ENCODE peak calls at places on chromosomes 4 and X, in six cellular contexts. G is HCT116, X is K562, M is H1, R is HepG2, A is GM12878. Z is an unnamed sample.

GRCh38 chr4:82984459-82984858 is 26.2 kb downstream of the LIN54 start:
- DNase-seq in M (no peak), G (peak), R (peak), X (peak), A (no peak), Z (no peak)

GRCh38 chr4:112279025-112279881 is 6.5 kb downstream of the TIFA start:
- DNase-seq in A (no peak), G (no peak), M (no peak), X (no peak), R (peak), Z (no peak)

GRCh38 chrX:107826286-107827136 is 845 bp downstream of the MID2 start:
- DNase-seq in G (no peak), M (no peak), R (no peak), X (no peak), A (no peak), Z (no peak)

GRCh38 chr4:133921280-133922195 is 280.1 kb downstream of the PABPC4L start:
- DNase-seq in R (no peak), G (no peak), M (no peak), A (no peak), X (no peak), Z (no peak)

GRCh38 chr4:1856071-1856919 is at the start of gene LETM1:
- DNase-seq in R (peak), A (peak), M (peak), X (peak), G (peak), Z (peak)

GRCh38 chr4:90215286-90215685 is 88.1 kb downstream of the CCSER1 start:
- DNase-seq in G (no peak), A (peak), X (no peak), R (peak), M (no peak), Z (no peak)

GRCh38 chrX:42420431-42420830 is 357.5 kb downstream of the PPP1R2C start:
- DNase-seq in M (no peak), X (no peak), R (no peak), G (no peak), A (no peak), Z (no peak)

GRCh38 chr4:99816611-99817309 is at the start of gene DAPP1:
- DNase-seq in R (no peak), M (no peak), X (no peak), G (no peak), A (peak), Z (no peak)

GRCh38 chr4:7830747-7831146 is 108.9 kb downstream of the AFAP1 start:
- DNase-seq in R (no peak), A (no peak), M (no peak), G (no peak), X (no peak), Z (no peak)

GRCh38 chr4:27412617-27413016 is 552.0 kb downstream of the STIM2 start:
- DNase-seq in G (no peak), X (no peak), M (no peak), R (no peak), A (no peak), Z (no peak)

GRCh38 chrX:134543201-134543797 is 83.3 kb downstream of the HPRT1 start:
- DNase-seq in R (no peak), G (no peak), X (no peak), A (no peak), M (no peak), Z (no peak)

GRCh38 chr4:168220893-168221292 is 97.7 kb downstream of the DDX60 start:
- DNase-seq in R (no peak), M (no peak), X (no peak), A (no peak), G (no peak), Z (no peak)

GRCh38 chr4:56128231-56128630 is 179.5 kb downstream of the CEP135 start:
- DNase-seq in X (no peak), G (no peak), A (no peak), M (no peak), R (no peak), Z (no peak)

GRCh38 chr4:127503111-127503510 is 129.6 kb upstream of the INTU start:
- DNase-seq in A (no peak), M (no peak), R (no peak), G (no peak), X (no peak), Z (peak)

GRCh38 chr4:10083861-10084641 is 32.5 kb downstream of the WDR1 start:
- DNase-seq in M (no peak), A (no peak), X (no peak), G (no peak), R (no peak), Z (no peak)

GRCh38 chr4:24856586-24856985 is 56.3 kb downstream of the CCDC149 start:
- DNase-seq in A (peak), X (no peak), M (no peak), G (no peak), R (no peak), Z (peak)

GRCh38 chr4:53267026-53267425 is 98.8 kb downstream of the SCFD2 start:
- DNase-seq in M (no peak), A (no peak), X (no peak), G (no peak), R (no peak), Z (no peak)

GRCh38 chrX:21926527-21927278 is 13.8 kb upstream of the SMS start:
- DNase-seq in X (peak), G (peak), A (no peak), R (peak), M (no peak), Z (peak)

GRCh38 chr4:68342139-68342538 is 7.8 kb downstream of the YTHDC1 start:
- DNase-seq in A (no peak), R (no peak), X (peak), M (no peak), G (no peak), Z (no peak)

GRCh38 chrX:6432211-6432610 is 102.7 kb downstream of the VCX3A start:
- DNase-seq in G (no peak), R (no peak), A (no peak), M (no peak), X (no peak), Z (no peak)

GRCh38 chrX:129041319-129041718 is 482.0 kb downstream of the SMARCA1 start:
- DNase-seq in G (no peak), A (no peak), R (no peak), X (no peak), M (no peak), Z (no peak)

GRCh38 chrX:104659037-104659744 is 93.2 kb downstream of the IL1RAPL2 start:
- DNase-seq in A (no peak), G (no peak), M (no peak), R (no peak), X (no peak), Z (no peak)

GRCh38 chr4:7649741-7650531 is 215.2 kb upstream of the PSAPL1 start:
- DNase-seq in G (peak), M (no peak), X (peak), A (peak), R (no peak), Z (no peak)

GRCh38 chr4:7160439-7160838 is 31.9 kb upstream of the SORCS2 start:
- DNase-seq in A (no peak), R (no peak), G (no peak), X (no peak), M (no peak), Z (no peak)

GRCh38 chrX:133926099-133926498 is 59.3 kb downstream of the GPC3 start:
- DNase-seq in G (no peak), A (no peak), X (no peak), M (no peak), R (no peak), Z (no peak)

GRCh38 chr4:107258359-107258758 is 222.2 kb upstream of the DKK2 start:
- DNase-seq in A (no peak), M (no peak), G (no peak), X (no peak), R (no peak), Z (no peak)

GRCh38 chrX:88604433-88605221 is 142.4 kb upstream of the CPXCR1 start:
- DNase-seq in X (no peak), A (no peak), G (no peak), M (no peak), R (peak), Z (no peak)

GRCh38 chrX:39633293-39633692 is 464.5 kb downstream of the BCOR start:
- DNase-seq in R (no peak), X (no peak), A (no peak), M (no peak), G (no peak), Z (no peak)

GRCh38 chr4:165016971-165017370 is 14.8 kb upstream of the TRIM60 start:
- DNase-seq in R (peak), M (peak), X (peak), G (peak), A (no peak), Z (peak)

GRCh38 chrX:18714910-18715309 is 7.5 kb downstream of the PPEF1 start:
- DNase-seq in X (no peak), A (no peak), G (peak), R (no peak), M (no peak), Z (no peak)

GRCh38 chr4:6372649-6373525 is 99.5 kb downstream of the PPP2R2C start:
- DNase-seq in M (no peak), X (peak), R (peak), G (peak), A (peak), Z (no peak)

GRCh38 chr4:173424899-173425805 is 26.2 kb upstream of the SCRG1 start:
- DNase-seq in X (no peak), M (no peak), A (no peak), G (no peak), R (no peak), Z (no peak)

GRCh38 chr4:13201241-13201640 is 282.9 kb downstream of the RAB28 start:
- DNase-seq in R (no peak), X (no peak), A (no peak), M (no peak), G (no peak), Z (no peak)

GRCh38 chrX:93580634-93581033 is 92.7 kb downstream of the NAP1L3 start:
- DNase-seq in R (no peak), X (no peak), A (no peak), M (no peak), G (no peak), Z (no peak)

GRCh38 chr4:158793021-158793420 is 24.2 kb downstream of the FNIP2 start:
- DNase-seq in G (no peak), A (no peak), M (no peak), R (no peak), X (no peak), Z (no peak)

GRCh38 chrX:39731735-39732134 is 366.0 kb downstream of the BCOR start:
- DNase-seq in A (no peak), X (no peak), R (no peak), M (no peak), G (no peak), Z (no peak)

GRCh38 chr4:63361628-63362027 is 1047.6 kb downstream of the TECRL start:
- DNase-seq in X (no peak), G (no peak), R (no peak), M (no peak), A (no peak), Z (no peak)

DNA sequence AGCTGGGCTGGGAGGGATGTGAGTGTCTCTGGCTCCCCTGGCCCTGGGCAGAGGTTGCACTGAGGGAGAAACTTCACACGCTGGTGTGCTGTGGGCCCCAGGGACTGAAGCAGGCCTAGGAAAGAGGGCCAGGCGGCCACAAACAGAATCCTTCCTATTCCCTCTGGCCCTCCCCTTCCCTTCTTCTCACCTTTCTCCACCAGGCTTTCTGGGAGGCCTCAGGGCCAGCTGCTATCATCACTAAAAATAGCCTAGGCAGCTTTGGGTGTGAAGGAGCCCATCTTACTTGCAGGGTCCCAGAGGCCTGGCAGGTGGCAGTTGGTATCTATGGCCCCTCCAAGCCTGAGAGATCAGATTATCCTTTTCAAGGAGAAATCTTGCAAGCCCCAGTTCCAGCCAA is 70.0 kb downstream of the PJA1 start:
- DNase-seq in M (no peak), A (no peak), R (no peak), G (no peak), X (no peak), Z (no peak)
- TF ChIP-seq ZNF274 in M (no peak), A (no peak), R (no peak), G (no peak), X (no peak), Z (no peak)

GRCh38 chr4:32396504-32396903 is 1676.3 kb downstream of the PCDH7 start:
- DNase-seq in A (no peak), G (no peak), R (no peak), X (no peak), M (no peak), Z (peak)
- TF ChIP-seq YY1 in A (no peak), G (no peak), R (no peak), X (no peak), M (no peak), Z (no peak)

DNA sequence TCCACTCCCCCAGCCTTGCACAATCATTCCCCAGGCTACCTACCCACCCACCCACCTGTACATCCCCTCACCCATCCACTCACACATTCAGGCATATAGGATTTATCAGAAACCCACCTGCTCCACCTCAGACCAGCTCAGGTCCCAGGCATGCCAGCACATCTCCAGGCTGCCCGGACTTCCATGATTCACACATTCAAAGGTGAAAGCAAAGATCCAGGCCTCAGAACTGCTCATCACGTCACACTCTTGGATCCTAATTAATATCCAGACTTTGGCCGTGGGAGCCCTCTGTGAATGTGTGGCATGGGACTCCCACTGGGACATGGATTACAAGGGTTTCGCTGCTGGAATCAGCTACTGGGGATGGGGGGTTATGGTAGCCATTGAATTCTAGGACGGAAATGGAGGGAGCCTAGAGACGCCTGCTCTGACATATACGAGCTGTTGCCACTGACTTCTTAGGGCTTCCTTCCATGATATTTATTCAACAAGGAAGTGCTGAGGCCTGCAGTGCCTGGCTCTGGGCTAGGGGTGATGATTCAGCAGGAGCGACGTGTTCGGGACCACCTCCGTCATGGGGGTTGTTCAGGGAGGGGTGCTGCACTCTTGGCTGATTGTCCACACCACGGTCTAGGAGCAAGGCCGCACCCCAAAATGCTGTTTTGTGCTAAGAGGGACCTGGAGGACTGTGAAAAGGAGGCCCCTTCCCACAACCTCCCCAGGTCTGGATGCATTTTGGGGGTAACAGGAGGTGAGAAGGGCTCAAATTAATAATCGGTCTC is 56.9 kb upstream of the ADRA2C start:
- DNase-seq in R (no peak), X (no peak), A (no peak), M (no peak), G (no peak), Z (no peak)
- TF ChIP-seq ZNF274 in R (no peak), X (no peak), A (no peak), M (no peak), G (no peak), Z (no peak)

DNA sequence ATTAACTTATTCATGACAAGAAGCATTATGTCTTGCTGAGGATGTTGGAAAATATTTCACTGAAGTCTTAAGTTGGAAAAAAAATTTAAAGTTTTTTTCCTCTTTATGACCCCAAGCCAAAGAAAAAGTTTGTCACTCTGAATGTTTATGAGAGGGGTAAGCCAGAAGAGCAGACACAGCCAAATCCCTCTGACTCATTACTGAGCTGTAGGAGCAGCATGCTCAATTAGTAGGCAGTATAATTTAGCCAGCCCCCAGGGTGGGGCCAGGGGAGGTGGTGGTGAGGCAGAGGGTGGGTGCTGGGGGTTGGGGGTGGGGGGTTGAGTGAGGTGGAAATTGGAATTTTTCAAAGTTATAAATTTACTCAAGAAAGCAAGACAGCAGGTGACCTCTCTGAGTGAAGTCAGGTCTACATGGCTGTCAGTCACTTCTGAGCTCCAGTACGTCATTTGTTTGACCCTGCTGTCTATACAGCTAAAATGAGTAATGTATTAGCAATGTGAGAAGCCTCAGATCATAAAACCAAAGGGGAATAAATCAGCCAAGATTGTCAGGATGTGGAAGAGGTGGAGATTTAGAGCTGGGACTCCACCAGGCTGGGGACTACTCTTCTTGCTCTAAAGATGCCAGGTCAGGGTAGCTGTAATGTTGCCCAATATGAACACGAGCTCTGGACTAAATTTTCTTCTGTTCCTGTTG is 98.8 kb upstream of the NDP start:
- DNase-seq in X (no peak), G (peak), M (no peak), A (no peak), R (no peak), Z (no peak)
- TF ChIP-seq YY1 in X (no peak), G (no peak), M (no peak), A (no peak), R (no peak), Z (no peak)

GRCh38 chr4:148770377-148770776 is 328.2 kb upstream of the NR3C2 start:
- DNase-seq in R (no peak), M (no peak), G (no peak), X (no peak), A (no peak), Z (no peak)
- TF ChIP-seq ZNF274 in R (no peak), M (no peak), G (no peak), X (no peak), A (no peak), Z (no peak)

GRCh38 chr4:73735231-73735630 is 5.1 kb upstream of the CXCL8 start:
- DNase-seq in R (no peak), X (peak), G (no peak), M (no peak), A (peak), Z (no peak)

GRCh38 chr4:73730854-73731253 is 9.5 kb upstream of the CXCL8 start:
- DNase-seq in R (no peak), A (no peak), M (no peak), X (no peak), G (no peak), Z (no peak)

GRCh38 chr4:73731968-73732610 is 8.3 kb upstream of the CXCL8 start:
- DNase-seq in G (no peak), M (no peak), R (no peak), X (no peak), A (no peak), Z (no peak)

GRCh38 chr4:73732759-73733431 is 7.5 kb upstream of the CXCL8 start:
- DNase-seq in G (no peak), M (no peak), A (no peak), R (no peak), X (no peak), Z (no peak)

DNA sequence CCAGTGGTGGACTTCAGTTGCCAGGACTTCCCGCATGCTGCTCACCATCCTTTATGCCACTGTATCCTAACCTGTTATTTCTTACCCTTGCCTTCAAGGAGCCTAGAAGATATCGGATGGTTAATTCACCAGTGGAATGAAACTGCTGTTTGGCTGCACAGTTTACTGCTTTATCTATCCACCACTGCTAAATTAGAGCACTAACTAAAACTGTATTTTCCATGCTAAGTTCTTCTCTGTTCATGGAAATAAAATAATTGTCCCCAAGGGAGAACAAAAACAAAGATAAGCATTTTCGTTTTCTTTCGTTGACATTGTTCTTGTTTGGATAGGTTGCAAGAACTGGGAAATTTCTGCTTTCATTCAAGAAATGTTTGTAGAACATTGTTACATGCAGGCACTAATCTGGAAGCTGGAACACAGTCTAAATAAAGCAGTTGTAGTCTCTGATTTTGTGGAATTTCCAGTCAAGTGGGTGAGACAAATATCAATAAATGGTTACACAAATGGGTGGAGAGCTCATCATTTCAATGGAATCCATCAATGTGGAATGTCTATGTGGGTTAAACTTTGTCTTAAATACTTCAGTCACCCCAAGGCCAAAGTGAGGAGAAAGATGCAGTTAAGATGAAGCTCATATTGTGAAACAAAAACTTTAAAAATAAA is 5.8 kb upstream of the CXCL8 start:
- DNase-seq in R (no peak), X (no peak), A (no peak), M (no peak), G (no peak), Z (no peak)
- TF ChIP-seq YY1 in R (no peak), X (no peak), A (no peak), M (no peak), G (no peak), Z (no peak)